ENCODE peak calls at places on chromosome 4, in ten cellular contexts. M is GM20000; K is type B pancreatic cell; J is cardiac fibroblast; R is stimulated activated CD4-positive, alpha-beta T cell treated with anti-CD3 and anti-CD28 coated beads, Interleukin-4, amount 100 ng/mL, for 1 hour; V is COR-L47; U is SW 1271; A is dorsolateral prefrontal cortex; F is activated CD4-positive, alpha-beta T cell treated with anti-CD3 and anti-CD28 coated beads, Interleukin-2, amount 50 U/mL, for 4 hours; T is H4. S is an unnamed sample.

GRCh38 chr4:167897116-167897515 is 195.2 kb upstream of the ANXA10 start:
- DNase-seq in J (peak; percentile 81), V (no peak), U (no peak), A (no peak), M (no peak), T (peak; percentile 48), K (no peak), F (no peak), R (no peak), S (peak; percentile 75)

GRCh38 chr4:147773261-147774184 is 41.6 kb downstream of the ARHGAP10 start:
- DNase-seq in T (no peak), F (no peak), K (no peak), J (peak; percentile 57), R (no peak), U (no peak), M (no peak), V (no peak), A (no peak), S (no peak)

GRCh38 chr4:110294165-110294564 is 95.8 kb upstream of the ELOVL6 start:
- DNase-seq in K (no peak), J (peak; percentile 11), M (no peak), V (no peak), F (no peak), R (no peak), U (no peak), T (peak; percentile 60), A (no peak), S (no peak)

GRCh38 chr4:100929135-100929534 is 411.3 kb upstream of the EMCN start:
- DNase-seq in J (no peak), T (no peak), A (no peak), V (no peak), K (no peak), M (no peak), U (no peak), R (no peak), F (no peak), S (no peak)

GRCh38 chr4:42397256-42397634 is at the start of gene SHISA3:
- DNase-seq in R (no peak), F (no peak), M (no peak), A (no peak), V (no peak), U (peak; percentile 14), K (no peak), T (no peak), J (peak; percentile 48), S (peak; percentile 40)

GRCh38 chr4:127370495-127371069 is 262.2 kb upstream of the INTU start:
- DNase-seq in A (no peak), K (no peak), T (peak; percentile 33), R (no peak), F (no peak), V (no peak), J (no peak), M (no peak), U (no peak), S (no peak)

GRCh38 chr4:646460-646859 is 21.1 kb downstream of the PDE6B start:
- DNase-seq in M (no peak), K (no peak), U (no peak), F (no peak), A (no peak), T (no peak), R (peak; percentile 35), V (no peak), J (no peak), S (no peak)

GRCh38 chr4:9979101-9979815 is 42.0 kb downstream of the SLC2A9 start:
- DNase-seq in R (no peak), V (peak; percentile 49), T (no peak), F (no peak), A (no peak), J (no peak), M (no peak), K (no peak), U (no peak), S (no peak)

GRCh38 chr4:31089815-31090214 is 369.6 kb downstream of the PCDH7 start:
- DNase-seq in J (peak; percentile 38), A (no peak), R (no peak), T (peak; percentile 90), M (no peak), K (no peak), U (no peak), F (no peak), V (peak; percentile 71), S (no peak)

GRCh38 chr4:36165256-36166005 is 78.9 kb downstream of the ARAP2 start:
- DNase-seq in V (peak; percentile 34), A (no peak), T (no peak), K (no peak), R (no peak), F (no peak), J (peak; percentile 22), U (no peak), M (no peak), S (no peak)

GRCh38 chr4:18676136-18676922 is 654.8 kb upstream of the LCORL start:
- DNase-seq in U (no peak), F (no peak), V (no peak), M (no peak), K (no peak), J (no peak), T (no peak), R (no peak), A (no peak), S (no peak)

GRCh38 chr4:53717064-53717549 is 125.8 kb upstream of the LNX1 start:
- DNase-seq in J (peak; percentile 49), U (no peak), R (no peak), F (no peak), T (no peak), A (no peak), K (no peak), V (no peak), M (no peak), S (no peak)

GRCh38 chr4:186624951-186625350 is 69.6 kb upstream of the MTNR1A start:
- DNase-seq in F (no peak), J (peak; percentile 85), V (no peak), A (no peak), K (no peak), R (no peak), U (no peak), T (no peak), M (no peak), S (no peak)

GRCh38 chr4:12679217-12679616 is 804.9 kb downstream of the RAB28 start:
- DNase-seq in F (no peak), K (no peak), J (peak; percentile 11), R (no peak), A (no peak), M (peak; percentile 5), T (no peak), V (no peak), U (no peak), S (no peak)

GRCh38 chr4:118869808-118870342 is 18.8 kb upstream of the SYNPO2 start:
- DNase-seq in M (no peak), T (no peak), K (no peak), F (no peak), V (no peak), R (no peak), U (no peak), J (peak; percentile 74), A (no peak), S (no peak)

GRCh38 chr4:188783606-188784157 is 644.4 kb downstream of the TRIML1 start:
- DNase-seq in F (no peak), V (no peak), K (no peak), U (no peak), R (no peak), T (no peak), M (no peak), J (no peak), A (no peak), S (no peak)

GRCh38 chr4:155376387-155377268 is at the start of gene MAP9:
- DNase-seq in F (peak; percentile 83), R (peak; percentile 83), M (peak; percentile 91), U (peak; percentile 72), A (peak; percentile 96), T (peak; percentile 98), V (peak; percentile 98), J (peak; percentile 96), K (peak; percentile 91), S (peak; percentile 86)

S was measured in endothelial cell.